ENCODE peak calls at places on chromosome 22, in six cellular contexts. One of them, this sample, is unnamed.

GRCh38 chr22:46088541-46089311 is 61.6 kb upstream of the PPARA start:
- DNase-seq in NB4: no peak
- DNase-seq in GM12892: no peak
- DNase-seq in suprapubic skin: peak
- DNase-seq in heart left ventricle: peak
- DNase-seq in GM12891: no peak
- DNase-seq in this sample: peak

GRCh38 chr22:24703101-24703500 is 71.4 kb downstream of the PIWIL3 start:
- DNase-seq in NB4: no peak
- DNase-seq in GM12892: no peak
- DNase-seq in suprapubic skin: no peak
- DNase-seq in heart left ventricle: peak
- DNase-seq in GM12891: no peak
- DNase-seq in this sample: no peak

GRCh38 chr22:48592488-48592887 is 1235.2 kb downstream of the BRD1 start:
- DNase-seq in NB4: no peak
- DNase-seq in GM12892: no peak
- DNase-seq in suprapubic skin: no peak
- DNase-seq in heart left ventricle: no peak
- DNase-seq in GM12891: no peak
- DNase-seq in this sample: no peak

GRCh38 chr22:39519681-39520053 is 695 bp upstream of the ATF4 start:
- DNase-seq in NB4: no peak
- DNase-seq in GM12892: no peak
- DNase-seq in suprapubic skin: peak
- DNase-seq in heart left ventricle: peak
- DNase-seq in GM12891: no peak
- DNase-seq in this sample: peak

GRCh38 chr22:50739279-50739691 is 1.3 kb downstream of the ACR start:
- DNase-seq in NB4: no peak
- DNase-seq in GM12892: no peak
- DNase-seq in suprapubic skin: peak
- DNase-seq in heart left ventricle: no peak
- DNase-seq in GM12891: no peak
- DNase-seq in this sample: peak

GRCh38 chr22:46245515-46245914 is 4.6 kb downstream of the CDPF1 start:
- DNase-seq in NB4: no peak
- DNase-seq in GM12892: no peak
- DNase-seq in suprapubic skin: no peak
- DNase-seq in heart left ventricle: peak
- DNase-seq in GM12891: no peak
- DNase-seq in this sample: no peak

GRCh38 chr22:39041908-39042307 is 1.2 kb downstream of the APOBEC3F start:
- DNase-seq in NB4: no peak
- DNase-seq in GM12892: no peak
- DNase-seq in suprapubic skin: no peak
- DNase-seq in heart left ventricle: no peak
- DNase-seq in GM12891: no peak
- DNase-seq in this sample: no peak

GRCh38 chr22:33018232-33018864 is 39.8 kb downstream of the SYN3 start:
- DNase-seq in NB4: peak
- DNase-seq in GM12892: no peak
- DNase-seq in suprapubic skin: no peak
- DNase-seq in heart left ventricle: peak
- DNase-seq in GM12891: peak
- DNase-seq in this sample: peak

GRCh38 chr22:32720924-32721323 is 80.6 kb upstream of the TIMP3 start:
- DNase-seq in NB4: no peak
- DNase-seq in GM12892: no peak
- DNase-seq in suprapubic skin: no peak
- DNase-seq in heart left ventricle: no peak
- DNase-seq in GM12891: no peak
- DNase-seq in this sample: peak

GRCh38 chr22:35987487-35987886 is 41.1 kb downstream of the RBFOX2 start:
- DNase-seq in NB4: peak
- DNase-seq in GM12892: no peak
- DNase-seq in suprapubic skin: no peak
- DNase-seq in heart left ventricle: no peak
- DNase-seq in GM12891: no peak
- DNase-seq in this sample: no peak

GRCh38 chr22:29030618-29031235 is 30.9 kb downstream of the C22orf31 start:
- DNase-seq in NB4: no peak
- DNase-seq in GM12892: no peak
- DNase-seq in suprapubic skin: no peak
- DNase-seq in heart left ventricle: peak
- DNase-seq in GM12891: no peak
- DNase-seq in this sample: peak

GRCh38 chr22:29030016-29030617 is 31.5 kb downstream of the C22orf31 start:
- DNase-seq in NB4: no peak
- DNase-seq in GM12892: no peak
- DNase-seq in suprapubic skin: no peak
- DNase-seq in heart left ventricle: no peak
- DNase-seq in GM12891: no peak
- DNase-seq in this sample: no peak

GRCh38 chr22:29032584-29032983 is 29.0 kb downstream of the C22orf31 start:
- DNase-seq in NB4: no peak
- DNase-seq in GM12892: no peak
- DNase-seq in suprapubic skin: no peak
- DNase-seq in heart left ventricle: no peak
- DNase-seq in GM12891: no peak
- DNase-seq in this sample: no peak

GRCh38 chr22:29032014-29032475 is 29.6 kb downstream of the C22orf31 start:
- DNase-seq in NB4: no peak
- DNase-seq in GM12892: no peak
- DNase-seq in suprapubic skin: no peak
- DNase-seq in heart left ventricle: no peak
- DNase-seq in GM12891: no peak
- DNase-seq in this sample: no peak

DNA sequence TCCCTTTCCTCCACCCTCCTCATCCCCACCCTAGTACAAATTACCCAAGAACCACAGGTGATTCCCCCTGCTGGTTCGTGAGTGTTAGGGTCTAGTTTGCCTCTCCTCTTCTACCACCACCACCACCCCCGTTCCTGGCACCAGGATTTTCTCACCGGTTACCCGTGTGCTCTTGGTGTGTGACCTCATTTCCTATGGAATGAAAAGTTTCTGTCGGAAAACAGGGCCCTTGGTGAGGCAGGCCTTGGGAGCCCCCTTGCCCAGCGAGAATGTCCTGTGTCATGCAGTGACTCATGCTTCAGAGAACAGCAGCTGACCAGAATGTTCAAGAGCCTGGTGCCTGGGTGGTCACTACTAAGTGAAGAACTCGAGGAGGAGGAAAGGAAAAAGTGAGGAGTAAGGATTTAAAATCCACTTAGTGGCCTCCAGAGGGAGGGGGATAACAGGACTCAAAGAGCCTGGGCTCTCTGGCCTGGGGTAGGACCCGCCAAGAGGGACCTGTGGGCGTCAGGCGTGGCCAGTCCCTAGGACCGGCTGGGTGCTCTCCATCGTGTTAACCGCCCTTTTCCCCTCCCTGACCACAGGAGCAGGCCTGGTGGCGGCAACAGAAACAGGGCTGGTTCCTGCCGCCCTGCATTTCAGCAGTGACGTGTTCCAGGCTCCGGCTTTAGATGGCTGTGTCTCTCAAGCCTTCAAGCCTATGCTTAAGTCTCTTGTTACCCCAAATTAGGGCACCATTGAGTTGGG is 30.2 kb downstream of the C22orf31 start:
- DNase-seq in NB4: no peak
- DNase-seq in GM12892: no peak
- DNase-seq in suprapubic skin: peak
- DNase-seq in heart left ventricle: peak
- DNase-seq in GM12891: no peak
- DNase-seq in this sample: peak
- TF ChIP-seq POLR2A in NB4: no peak
- TF ChIP-seq POLR2A in GM12892: no peak
- TF ChIP-seq POLR2A in suprapubic skin: no peak
- TF ChIP-seq POLR2A in heart left ventricle: no peak
- TF ChIP-seq POLR2A in GM12891: no peak
- TF ChIP-seq POLR2A in this sample: no peak

GRCh38 chr22:37228106-37229011 is 15.7 kb downstream of the RAC2 start:
- DNase-seq in NB4: no peak
- DNase-seq in GM12892: no peak
- DNase-seq in suprapubic skin: no peak
- DNase-seq in heart left ventricle: peak
- DNase-seq in GM12891: no peak
- DNase-seq in this sample: no peak

GRCh38 chr22:37231406-37232139 is 12.5 kb downstream of the RAC2 start:
- DNase-seq in NB4: no peak
- DNase-seq in GM12892: no peak
- DNase-seq in suprapubic skin: no peak
- DNase-seq in heart left ventricle: no peak
- DNase-seq in GM12891: no peak
- DNase-seq in this sample: no peak

GRCh38 chr22:37230673-37231405 is 13.2 kb downstream of the RAC2 start:
- DNase-seq in NB4: no peak
- DNase-seq in GM12892: peak
- DNase-seq in suprapubic skin: no peak
- DNase-seq in heart left ventricle: no peak
- DNase-seq in GM12891: peak
- DNase-seq in this sample: no peak

GRCh38 chr22:37229012-37229804 is 14.9 kb downstream of the RAC2 start:
- DNase-seq in NB4: peak
- DNase-seq in GM12892: no peak
- DNase-seq in suprapubic skin: no peak
- DNase-seq in heart left ventricle: no peak
- DNase-seq in GM12891: no peak
- DNase-seq in this sample: no peak

GRCh38 chr22:37229805-37230672 is 14.0 kb downstream of the RAC2 start:
- DNase-seq in NB4: peak
- DNase-seq in GM12892: peak
- DNase-seq in suprapubic skin: no peak
- DNase-seq in heart left ventricle: no peak
- DNase-seq in GM12891: peak
- DNase-seq in this sample: no peak
- TF ChIP-seq POLR2A in NB4: no peak
- TF ChIP-seq POLR2A in GM12892: no peak
- TF ChIP-seq POLR2A in suprapubic skin: no peak
- TF ChIP-seq POLR2A in heart left ventricle: no peak
- TF ChIP-seq POLR2A in GM12891: peak
- TF ChIP-seq POLR2A in this sample: no peak

GRCh38 chr22:27022741-27023373 is 365.5 kb downstream of the MIAT start:
- DNase-seq in NB4: no peak
- DNase-seq in GM12892: no peak
- DNase-seq in suprapubic skin: no peak
- DNase-seq in heart left ventricle: no peak
- DNase-seq in GM12891: no peak
- DNase-seq in this sample: no peak

GRCh38 chr22:27024982-27025381 is 367.6 kb downstream of the MIAT start:
- DNase-seq in NB4: no peak
- DNase-seq in GM12892: no peak
- DNase-seq in suprapubic skin: no peak
- DNase-seq in heart left ventricle: no peak
- DNase-seq in GM12891: no peak
- DNase-seq in this sample: no peak

GRCh38 chr22:27028093-27028492 is 370.7 kb downstream of the MIAT start:
- DNase-seq in NB4: no peak
- DNase-seq in GM12892: no peak
- DNase-seq in suprapubic skin: no peak
- DNase-seq in heart left ventricle: no peak
- DNase-seq in GM12891: no peak
- DNase-seq in this sample: no peak

GRCh38 chr22:27019827-27020226 is 362.4 kb downstream of the MIAT start:
- DNase-seq in NB4: no peak
- DNase-seq in GM12892: no peak
- DNase-seq in suprapubic skin: no peak
- DNase-seq in heart left ventricle: no peak
- DNase-seq in GM12891: no peak
- DNase-seq in this sample: no peak

GRCh38 chr22:27022256-27022655 is 364.9 kb downstream of the MIAT start:
- DNase-seq in NB4: no peak
- DNase-seq in GM12892: no peak
- DNase-seq in suprapubic skin: no peak
- DNase-seq in heart left ventricle: no peak
- DNase-seq in GM12891: no peak
- DNase-seq in this sample: no peak
- TF ChIP-seq POLR2A in NB4: no peak
- TF ChIP-seq POLR2A in GM12892: no peak
- TF ChIP-seq POLR2A in suprapubic skin: no peak
- TF ChIP-seq POLR2A in heart left ventricle: no peak
- TF ChIP-seq POLR2A in GM12891: no peak
- TF ChIP-seq POLR2A in this sample: no peak

DNA sequence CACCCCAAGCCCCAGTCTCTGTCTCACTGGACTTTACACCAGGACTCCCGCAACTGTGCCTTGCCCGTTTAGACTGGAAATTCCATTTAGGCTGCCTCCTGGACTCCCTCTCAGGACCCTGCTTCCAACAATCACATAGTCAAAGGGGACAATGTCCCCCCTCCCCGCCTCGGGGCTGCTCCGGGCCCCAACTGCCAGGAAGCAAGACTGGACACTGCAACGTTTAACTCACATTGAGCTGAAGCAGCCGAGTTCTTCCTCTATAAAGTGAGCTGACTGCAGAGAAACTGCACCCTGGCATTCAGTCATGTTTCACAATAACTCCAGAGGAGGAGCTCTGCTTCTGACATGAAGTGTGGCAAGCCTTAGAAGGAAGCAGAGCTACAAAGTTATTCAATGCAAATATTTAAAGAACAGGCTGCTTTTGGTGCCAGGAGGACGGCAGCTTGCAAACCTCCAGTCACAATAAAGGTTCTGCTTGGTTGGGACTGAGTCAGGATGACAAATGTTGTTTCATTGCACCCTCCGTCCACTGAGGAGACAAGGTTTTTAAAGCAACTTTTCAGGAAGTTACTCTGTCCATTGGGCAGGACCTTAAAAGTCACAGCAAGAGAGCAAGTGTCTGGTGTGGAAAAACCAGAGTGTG is 19.9 kb downstream of the PACSIN2 start:
- DNase-seq in NB4: peak
- DNase-seq in GM12892: no peak
- DNase-seq in suprapubic skin: peak
- DNase-seq in heart left ventricle: no peak
- DNase-seq in GM12891: no peak
- DNase-seq in this sample: peak
- TF ChIP-seq POLR2A in NB4: no peak
- TF ChIP-seq POLR2A in GM12892: no peak
- TF ChIP-seq POLR2A in suprapubic skin: no peak
- TF ChIP-seq POLR2A in heart left ventricle: peak
- TF ChIP-seq POLR2A in GM12891: no peak
- TF ChIP-seq POLR2A in this sample: no peak

GRCh38 chr22:43925433-43926348 is 2.1 kb downstream of the PNPLA3 start:
- DNase-seq in NB4: no peak
- DNase-seq in GM12892: no peak
- DNase-seq in suprapubic skin: no peak
- DNase-seq in heart left ventricle: no peak
- DNase-seq in GM12891: no peak
- DNase-seq in this sample: no peak
- TF ChIP-seq POLR2A in NB4: no peak
- TF ChIP-seq POLR2A in GM12892: no peak
- TF ChIP-seq POLR2A in suprapubic skin: no peak
- TF ChIP-seq POLR2A in heart left ventricle: no peak
- TF ChIP-seq POLR2A in GM12891: no peak
- TF ChIP-seq POLR2A in this sample: no peak